ENCODE peak calls at places on chromosomes 16 and 17, in seven cellular contexts. I is nucleus accumbens, B is left ventricle myocardium inferior, O is fibroblast of lung, X is sigmoid colon, N is mucosa of gallbladder, M is psoas muscle. Z is an unnamed sample.
A peak's percentile ranks its signal among the peaks of the same experiment; 100 is the strongest.

GRCh38 chr16:67881557-67882220 is 3.0 kb upstream of the NRN1L start:
- DNase-seq in N (no peak), I (peak; percentile 56), O (no peak), X (no peak), B (peak; percentile 63), M (peak; percentile 50), Z (no peak)

GRCh38 chr16:83205896-83206295 is 579.1 kb downstream of the CDH13 start:
- DNase-seq in I (no peak), N (no peak), X (no peak), M (no peak), B (no peak), O (peak; percentile 14), Z (no peak)

GRCh38 chr16:86048882-86049585 is 150.1 kb downstream of the IRF8 start:
- DNase-seq in M (no peak), I (no peak), B (no peak), N (no peak), X (peak; percentile 57), O (no peak), Z (no peak)

GRCh38 chr17:73519011-73519410 is 125.2 kb downstream of the SDK2 start:
- DNase-seq in O (no peak), X (no peak), I (no peak), N (no peak), B (no peak), M (no peak), Z (no peak)

GRCh38 chr17:60091908-60092331 is 13.2 kb upstream of the HEATR6 start:
- DNase-seq in O (peak; percentile 79), I (no peak), N (no peak), X (no peak), M (no peak), B (no peak), Z (peak; percentile 43)

GRCh38 chr17:30323895-30324319 is 9.9 kb downstream of the TMIGD1 start:
- DNase-seq in B (no peak), O (peak; percentile 49), M (peak; percentile 20), N (no peak), I (no peak), X (no peak), Z (peak; percentile 69)

GRCh38 chr17:50863221-50863843 is 2.8 kb downstream of the TOB1 start:
- DNase-seq in M (no peak), O (no peak), I (peak; percentile 35), B (no peak), N (peak; percentile 54), X (peak; percentile 79), Z (peak; percentile 41)

GRCh38 chr17:57104461-57105175 is 19.6 kb downstream of the AKAP1 start:
- DNase-seq in I (no peak), O (peak; percentile 48), B (no peak), X (no peak), M (no peak), N (no peak), Z (no peak)

GRCh38 chr16:17555176-17555575 is 84.4 kb upstream of the XYLT1 start:
- DNase-seq in I (no peak), B (no peak), O (peak; percentile 95), M (no peak), N (no peak), X (no peak), Z (peak; percentile 41)

GRCh38 chr17:56913000-56913866 is 616 bp downstream of the TRIM25 start:
- DNase-seq in X (peak; percentile 68), M (peak; percentile 32), B (no peak), I (no peak), O (no peak), N (no peak), Z (no peak)

Z was measured in fibroblast of the aortic adventitia.